ENCODE peak calls at places on chromosomes 12 and 14, in five cellular contexts. T is HCT116, L is H4, J is GM12878, N is cardiac muscle cell. I is an unnamed sample.

GRCh38 chr12:50070314-50071060 is 13.1 kb downstream of the ASIC1 start:
- DNase-seq in T (peak; percentile 64), L (peak; percentile 75), J (no peak), N (peak; percentile 93), I (peak; percentile 71)

GRCh38 chr12:82688035-82688501 is 1.4 kb downstream of the TMTC2 start:
- DNase-seq in T (no peak), L (no peak), J (no peak), N (peak; percentile 29), I (no peak)

GRCh38 chr12:109775172-109775881 is 57.9 kb downstream of the TRPV4 start:
- DNase-seq in T (no peak), L (peak; percentile 53), J (no peak), N (peak; percentile 79), I (peak; percentile 59)

GRCh38 chr14:22689186-22689585 is 45.0 kb upstream of the OR6J1 start:
- DNase-seq in T (peak; percentile 89), L (peak; percentile 84), J (no peak), N (peak; percentile 90), I (no peak)

GRCh38 chr12:96237465-96238077 is 43.4 kb downstream of the ELK3 start:
- DNase-seq in T (no peak), L (peak; percentile 92), J (no peak), N (peak; percentile 98), I (no peak)

GRCh38 chr12:104712477-104712876 is 245.6 kb downstream of the SLC41A2 start:
- DNase-seq in T (no peak), L (no peak), J (no peak), N (peak; percentile 65), I (no peak)

GRCh38 chr12:124517260-124518050 is 50.0 kb downstream of the NCOR2 start:
- DNase-seq in T (no peak), L (peak; percentile 77), J (no peak), N (peak; percentile 66), I (no peak)

GRCh38 chr12:115224031-115224430 is 540.1 kb upstream of the TBX3 start:
- DNase-seq in T (no peak), L (no peak), J (no peak), N (peak; percentile 47), I (no peak)

GRCh38 chr12:89225401-89225800 is 126.9 kb downstream of the DUSP6 start:
- DNase-seq in T (peak; percentile 81), L (peak; percentile 67), J (no peak), N (no peak), I (no peak)

GRCh38 chr14:73058923-73059311 is 583 bp downstream of the RBM25 start:
- DNase-seq in T (no peak), L (peak; percentile 8), J (no peak), N (peak; percentile 24), I (no peak)

GRCh38 chr14:54173782-54174181 is 217.2 kb upstream of the BMP4 start:
- DNase-seq in T (no peak), L (no peak), J (no peak), N (no peak), I (peak; percentile 48)